ENCODE peak calls at places on chromosomes 4 and X, in nine cellular contexts. B, T, D, E, Z, G, C, O and L are unnamed samples.

GRCh38 chr4:169933531-169933930 is 92.7 kb downstream of the MFAP3L start:
- DNase-seq in T (no peak), E (no peak), C (no peak), O (no peak), D (no peak), G (peak), B (no peak), Z (no peak), L (no peak)

GRCh38 chr4:29058519-29058918 is 1661.7 kb upstream of the PCDH7 start:
- DNase-seq in T (no peak), E (no peak), G (no peak), B (no peak), Z (no peak), O (no peak), C (no peak), D (no peak), L (no peak)

GRCh38 chrX:104351173-104351769 is 96.5 kb upstream of the ESX1 start:
- DNase-seq in Z (no peak), O (peak), D (no peak), B (no peak), C (no peak), E (no peak), G (peak), T (no peak), L (no peak)

GRCh38 chr4:39846135-39846534 is 131.6 kb downstream of the PDS5A start:
- DNase-seq in G (no peak), E (no peak), O (no peak), T (no peak), C (no peak), B (no peak), D (no peak), Z (no peak), L (no peak)

GRCh38 chrX:101408530-101408836 is 461 bp downstream of the HNRNPH2 start:
- DNase-seq in B (no peak), D (no peak), Z (no peak), E (no peak), C (no peak), G (no peak), T (no peak), O (no peak), L (no peak)

GRCh38 chr4:98993419-98994071 is 2.0 kb upstream of the METAP1 start:
- DNase-seq in Z (no peak), B (no peak), T (no peak), O (no peak), E (no peak), G (no peak), D (no peak), C (no peak), L (no peak)

GRCh38 chr4:186019264-186019663 is 49.7 kb upstream of the TLR3 start:
- DNase-seq in Z (no peak), D (no peak), G (no peak), C (no peak), B (no peak), E (no peak), T (no peak), O (no peak), L (no peak)

GRCh38 chrX:118976599-118977340 is 2.4 kb downstream of the LONRF3 start:
- DNase-seq in D (peak), C (peak), O (peak), B (no peak), E (no peak), G (peak), T (peak), Z (peak), L (peak)

GRCh38 chrX:136200466-136200865 is 50.7 kb downstream of the MAP7D3 start:
- DNase-seq in B (no peak), C (no peak), D (no peak), E (no peak), O (peak), Z (no peak), G (peak), T (no peak), L (no peak)

GRCh38 chr4:20506827-20507226 is 193.4 kb upstream of the PACRGL start:
- DNase-seq in Z (no peak), E (no peak), B (no peak), D (no peak), G (no peak), C (no peak), T (no peak), O (peak), L (no peak)

GRCh38 chrX:152988536-152989291 is 5.2 kb downstream of the PNMA5 start:
- DNase-seq in G (no peak), T (no peak), C (no peak), E (no peak), O (no peak), Z (no peak), D (no peak), B (no peak), L (no peak)

GRCh38 chr4:80918004-80918403 is 112.5 kb upstream of the BMP3 start:
- DNase-seq in D (no peak), Z (no peak), E (no peak), G (no peak), T (no peak), O (peak), B (no peak), C (no peak), L (no peak)

GRCh38 chr4:150379454-150379853 is 202.5 kb upstream of the MAB21L2 start:
- DNase-seq in C (no peak), G (no peak), B (no peak), O (no peak), Z (no peak), D (no peak), E (no peak), T (no peak), L (no peak)

GRCh38 chrX:130110379-130111219 is at the start of gene ELF4:
- DNase-seq in T (peak), D (no peak), E (peak), O (peak), G (peak), Z (no peak), B (no peak), C (no peak), L (peak)

GRCh38 chr4:183249854-183250253 is 70.2 kb downstream of the CLDN22 start:
- DNase-seq in T (no peak), G (peak), D (no peak), Z (no peak), B (no peak), O (peak), C (no peak), E (no peak), L (no peak)

GRCh38 chr4:137032242-137032641 is 500.1 kb downstream of the PCDH18 start:
- DNase-seq in D (no peak), Z (no peak), O (no peak), C (no peak), T (no peak), G (no peak), E (no peak), B (no peak), L (no peak)

GRCh38 chr4:77827343-77827742 is 8.2 kb upstream of the CNOT6L start:
- DNase-seq in T (no peak), G (no peak), O (no peak), D (no peak), Z (no peak), C (no peak), E (peak), B (no peak), L (no peak)

GRCh38 chr4:188722911-188723310 is 583.7 kb downstream of the TRIML1 start:
- DNase-seq in D (no peak), B (no peak), E (no peak), O (peak), T (no peak), C (no peak), G (no peak), Z (no peak), L (no peak)

GRCh38 chr4:110112056-110112455 is 86.4 kb downstream of the ELOVL6 start:
- DNase-seq in D (no peak), C (no peak), T (no peak), B (no peak), E (no peak), Z (no peak), G (no peak), O (no peak), L (no peak)

GRCh38 chr4:152316969-152317368 is 218.9 kb downstream of the FBXW7 start:
- DNase-seq in D (no peak), O (no peak), G (no peak), Z (no peak), B (peak), T (no peak), E (no peak), C (no peak), L (no peak)

GRCh38 chr4:2426069-2426397 is 7.3 kb downstream of the CFAP99 start:
- DNase-seq in O (no peak), E (no peak), B (no peak), G (no peak), T (no peak), D (no peak), Z (no peak), C (no peak), L (no peak)

GRCh38 chr4:978957-979701 is 5.8 kb upstream of the DGKQ start:
- DNase-seq in B (no peak), T (no peak), Z (no peak), D (no peak), O (peak), G (peak), C (no peak), E (no peak), L (no peak)